ENCODE peak calls at places on chromosome 21, in eight cellular contexts. T, E, Z, A, Y, O, M and H are unnamed samples.

GRCh38 chr21:15826147-15826780 is 96.5 kb downstream of the USP25 start:
- DNase-seq in Z (no peak), A (peak), T (peak), M (no peak), O (peak), Y (peak), E (peak), H (no peak)

GRCh38 chr21:37195649-37196048 is 71.5 kb downstream of the VPS26C start:
- DNase-seq in O (no peak), M (no peak), A (no peak), Z (no peak), E (no peak), Y (no peak), T (no peak), H (no peak)

GRCh38 chr21:44455524-44456206 is 355 bp downstream of the LRRC3 start:
- DNase-seq in Z (no peak), A (peak), T (peak), M (no peak), Y (peak), E (peak), O (peak), H (no peak)

GRCh38 chr21:26179501-26179900 is 8.9 kb upstream of the APP start:
- DNase-seq in E (no peak), Y (no peak), A (no peak), Z (no peak), M (no peak), T (no peak), O (no peak), H (no peak)

GRCh38 chr21:25330266-25330665 is 277.0 kb downstream of the MRPL39 start:
- DNase-seq in M (no peak), O (no peak), E (peak), Y (no peak), A (no peak), T (peak), Z (no peak), H (no peak)

GRCh38 chr21:37564341-37564923 is 197.9 kb downstream of the DYRK1A start:
- DNase-seq in Y (peak), T (peak), E (peak), Z (peak), M (peak), A (peak), O (peak), H (peak)

GRCh38 chr21:21897275-21897883 is 899.2 kb downstream of the NCAM2 start:
- DNase-seq in T (peak), A (peak), Y (peak), E (peak), Z (no peak), M (no peak), O (no peak), H (no peak)

GRCh38 chr21:21238882-21239400 is 240.7 kb downstream of the NCAM2 start:
- DNase-seq in E (no peak), O (no peak), M (no peak), T (no peak), Y (no peak), A (no peak), Z (no peak), H (no peak)

GRCh38 chr21:46111193-46111571 is 13.3 kb downstream of the COL6A2 start:
- DNase-seq in A (no peak), T (no peak), Z (no peak), E (no peak), O (no peak), Y (no peak), M (no peak), H (peak)

GRCh38 chr21:39567180-39567972 is 45.4 kb upstream of the B3GALT5 start:
- DNase-seq in T (no peak), Y (no peak), Z (no peak), E (no peak), A (no peak), O (no peak), M (no peak), H (no peak)
- TF ChIP-seq CTCF in T (no peak), Y (no peak), Z (no peak), E (no peak), A (no peak), O (no peak), M (no peak), H (no peak)

GRCh38 chr21:39381009-39381408 is 32.1 kb upstream of the HMGN1 start:
- DNase-seq in T (no peak), O (no peak), A (no peak), Z (no peak), Y (no peak), E (no peak), M (no peak), H (no peak)

GRCh38 chr21:39375446-39375845 is 26.6 kb upstream of the HMGN1 start:
- DNase-seq in E (no peak), M (no peak), T (no peak), Z (no peak), A (no peak), O (no peak), Y (no peak), H (no peak)

GRCh38 chr21:39374046-39374445 is 25.2 kb upstream of the HMGN1 start:
- DNase-seq in O (no peak), Z (no peak), M (no peak), E (no peak), Y (no peak), T (no peak), A (no peak), H (no peak)

GRCh38 chr21:39379986-39380891 is 31.4 kb upstream of the HMGN1 start:
- DNase-seq in Z (peak), A (peak), T (peak), E (peak), Y (peak), O (peak), M (peak), H (peak)

DNA sequence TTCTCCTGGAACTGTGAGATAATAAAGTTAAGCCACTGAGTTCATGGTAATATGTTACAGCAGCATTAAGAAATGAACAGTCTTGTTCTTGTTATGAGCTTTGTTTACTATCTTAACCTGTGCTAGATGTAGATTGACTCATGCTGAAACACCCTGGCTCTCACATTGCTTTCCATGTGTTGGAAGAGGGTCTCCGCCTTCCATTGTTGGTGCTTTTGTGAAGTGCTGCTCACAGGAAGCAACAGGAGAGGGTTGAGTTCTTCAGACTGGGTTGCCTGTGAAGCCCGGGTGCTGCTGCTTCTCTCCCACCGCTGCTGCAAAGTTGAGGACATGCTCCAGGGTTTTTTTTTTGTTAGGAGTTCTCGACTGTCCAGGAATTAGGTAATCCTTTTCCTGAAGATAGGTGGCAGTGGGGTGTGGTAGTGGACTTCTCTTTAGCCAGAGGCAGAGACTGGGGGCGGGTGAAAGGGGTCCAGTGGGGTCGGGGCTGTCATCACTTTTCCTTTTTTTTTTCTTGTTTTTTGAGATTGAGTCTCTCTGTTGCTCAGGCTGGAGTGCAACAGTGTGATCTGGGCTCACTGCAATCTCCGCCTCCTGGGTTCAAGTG is 28.7 kb upstream of the HMGN1 start:
- DNase-seq in Y (peak), T (no peak), M (no peak), A (peak), E (no peak), Z (no peak), O (no peak), H (no peak)
- TF ChIP-seq CTCF in Y (no peak), T (no peak), M (no peak), A (peak), E (no peak), Z (peak), O (no peak), H (no peak)

DNA sequence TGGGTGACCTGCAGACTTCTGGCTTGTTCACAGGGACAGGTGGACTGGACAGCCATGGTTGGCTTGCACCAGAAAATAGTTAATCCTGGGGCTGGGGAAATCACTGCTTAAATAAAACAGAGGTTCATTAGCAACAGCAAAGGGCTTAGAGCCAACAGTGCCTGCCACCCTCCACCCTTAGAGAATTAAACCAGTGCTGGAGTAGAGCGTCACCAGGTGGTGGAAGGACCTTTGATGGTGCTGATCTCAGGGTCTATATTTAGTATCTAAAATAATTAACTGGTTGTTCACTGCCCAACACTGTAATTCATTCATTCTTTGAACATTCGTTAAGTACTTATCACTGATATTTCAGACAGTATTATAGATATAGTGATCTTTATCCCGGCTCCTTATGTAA is 34.7 kb upstream of the PDE9A start:
- DNase-seq in O (no peak), A (no peak), E (no peak), T (no peak), Z (no peak), Y (no peak), M (no peak), H (no peak)
- TF ChIP-seq CTCF in O (no peak), A (no peak), E (no peak), T (no peak), Z (no peak), Y (no peak), M (no peak), H (no peak)

GRCh38 chr21:42370894-42371654 is 4.7 kb upstream of the TFF1 start:
- DNase-seq in E (no peak), A (no peak), Z (no peak), M (no peak), Y (no peak), O (no peak), T (no peak), H (no peak)

GRCh38 chr21:42373181-42373907 is 7.0 kb upstream of the TFF1 start:
- DNase-seq in Z (no peak), Y (no peak), M (no peak), O (no peak), E (no peak), A (no peak), T (no peak), H (no peak)

GRCh38 chr21:42367379-42368165 is 1.2 kb upstream of the TFF1 start:
- DNase-seq in Z (no peak), M (no peak), A (no peak), T (no peak), E (no peak), Y (no peak), O (no peak), H (no peak)

GRCh38 chr21:42366292-42367010 is at the start of gene TFF1:
- DNase-seq in A (peak), M (no peak), O (no peak), Z (no peak), Y (no peak), E (no peak), T (no peak), H (no peak)

GRCh38 chr21:42369821-42370220 is 3.5 kb upstream of the TFF1 start:
- DNase-seq in O (no peak), M (no peak), E (no peak), Z (no peak), T (no peak), Y (no peak), A (no peak), H (no peak)
- TF ChIP-seq CTCF in O (no peak), M (no peak), E (no peak), Z (no peak), T (no peak), Y (no peak), A (no peak), H (no peak)

GRCh38 chr21:34333150-34333739 is 30.6 kb upstream of the KCNE2 start:
- DNase-seq in Y (peak), O (no peak), M (no peak), T (no peak), Z (no peak), E (peak), A (no peak), H (no peak)

GRCh38 chr21:34335316-34335715 is 28.5 kb upstream of the KCNE2 start:
- DNase-seq in T (peak), O (no peak), Z (no peak), A (no peak), Y (peak), M (no peak), E (no peak), H (no peak)

DNA sequence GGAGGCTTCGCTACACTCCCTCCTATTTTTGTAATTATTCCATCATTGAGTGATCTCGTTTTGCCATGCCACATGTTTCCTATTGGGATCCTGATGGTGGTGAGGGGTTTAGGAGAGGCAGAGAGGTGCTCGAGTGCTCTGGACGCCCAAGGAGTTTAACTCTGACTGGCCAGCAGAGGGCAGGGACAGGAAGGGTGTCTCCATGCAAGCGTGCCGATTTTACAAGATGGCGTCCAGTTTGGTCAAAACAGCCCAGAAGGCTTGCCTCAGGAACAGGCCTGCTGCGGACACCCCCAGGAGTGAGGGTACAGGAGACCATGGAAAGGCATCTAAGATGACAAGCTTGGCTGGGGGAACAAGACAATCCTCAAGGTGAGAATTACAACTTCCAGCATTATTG is 33.8 kb upstream of the KCNE2 start:
- DNase-seq in E (no peak), O (no peak), M (no peak), Z (no peak), T (no peak), Y (no peak), A (no peak), H (no peak)
- TF ChIP-seq CTCF in E (no peak), O (no peak), M (no peak), Z (no peak), T (no peak), Y (no peak), A (no peak), H (no peak)

DNA sequence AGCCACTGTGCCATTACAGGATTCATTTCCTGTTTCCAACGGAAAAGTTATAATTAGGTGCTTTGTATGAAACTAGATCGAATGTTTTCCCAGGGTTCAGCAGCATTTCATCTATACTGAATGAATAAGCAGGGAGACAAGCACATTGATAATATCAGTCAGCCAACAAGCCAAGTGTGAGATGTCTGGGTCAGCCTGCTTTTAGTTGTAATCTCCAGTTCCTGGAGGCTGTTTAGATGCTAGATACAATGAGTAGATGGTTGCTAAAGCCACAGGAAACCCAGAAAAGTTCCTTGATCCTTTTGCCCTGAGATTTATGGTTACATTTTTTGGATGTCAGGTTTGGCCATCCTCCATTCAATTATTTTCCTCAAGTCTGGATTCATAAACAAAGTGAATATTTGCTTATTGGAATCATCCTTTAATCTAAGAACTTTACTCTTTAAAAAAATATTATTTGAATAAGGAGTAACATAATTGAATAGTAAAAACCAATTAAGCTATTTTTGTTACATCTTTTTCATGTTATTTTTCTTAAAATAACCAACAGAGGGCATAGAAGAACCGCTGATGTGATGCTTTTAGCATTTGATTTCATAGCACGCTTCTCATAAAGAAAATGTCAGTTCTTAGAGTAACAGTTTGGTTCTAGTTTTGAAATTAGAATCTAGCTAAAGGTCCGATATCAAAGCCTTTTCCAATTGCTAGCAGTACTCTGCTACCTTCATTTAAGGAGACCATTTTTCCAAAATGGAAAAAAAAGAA is 76.6 kb downstream of the HSPA13 start:
- DNase-seq in O (no peak), E (no peak), M (no peak), Z (no peak), Y (no peak), T (peak), A (peak), H (no peak)
- TF ChIP-seq CTCF in O (no peak), E (no peak), M (peak), Z (no peak), Y (no peak), T (peak), A (peak), H (no peak)

GRCh38 chr21:30072496-30072895 is 94.1 kb downstream of the CLDN17 start:
- DNase-seq in O (no peak), Y (peak), M (no peak), Z (peak), T (peak), A (peak), E (peak), H (no peak)
- TF ChIP-seq CTCF in O (no peak), Y (no peak), M (peak), Z (peak), T (peak), A (no peak), E (no peak), H (no peak)